ENCODE peak calls at places on chromosomes 1 and 21, in four cellular contexts. Z, A, F and R are unnamed samples.

GRCh38 chr1:203638914-203639313 is 12.3 kb downstream of the ATP2B4 start:
- DNase-seq in A (no peak), F (no peak), Z (no peak), R (no peak)

GRCh38 chr1:154405762-154406571 is 824 bp downstream of the IL6R start:
- DNase-seq in Z (no peak), F (no peak), A (peak; percentile 53), R (peak; percentile 68)

GRCh38 chr1:167013124-167013900 is 24.2 kb downstream of the MAEL start:
- DNase-seq in F (no peak), A (no peak), Z (no peak), R (no peak)

GRCh38 chr21:26461500-26461899 is 111.6 kb downstream of the CYYR1 start:
- DNase-seq in F (no peak), A (no peak), Z (no peak), R (no peak)

GRCh38 chr1:209038735-209039134 is 544.8 kb upstream of the CAMK1G start:
- DNase-seq in Z (no peak), A (no peak), F (no peak), R (no peak)

GRCh38 chr1:29519108-29519507 is 282.8 kb downstream of the PTPRU start:
- DNase-seq in A (peak; percentile 2), F (no peak), Z (no peak), R (no peak)

GRCh38 chr1:237386362-237387143 is 344.6 kb downstream of the RYR2 start:
- DNase-seq in Z (peak; percentile 26), F (no peak), A (no peak), R (peak; percentile 5)

GRCh38 chr1:221230605-221231004 is 351.4 kb downstream of the HLX start:
- DNase-seq in Z (no peak), A (no peak), F (peak; percentile 40), R (peak; percentile 61)

GRCh38 chr1:181541458-181541857 is 58.1 kb downstream of the CACNA1E start:
- DNase-seq in F (no peak), A (no peak), Z (no peak), R (no peak)

GRCh38 chr1:105632342-105633196 is 1423.9 kb upstream of the PRMT6 start:
- DNase-seq in Z (peak; percentile 8), A (no peak), F (no peak), R (no peak)

GRCh38 chr1:100187912-100188311 is 9.9 kb upstream of the LRRC39 start:
- DNase-seq in F (no peak), Z (no peak), A (no peak), R (no peak)

GRCh38 chr21:45363921-45364463 is 41.0 kb upstream of the COL18A1 start:
- DNase-seq in Z (peak; percentile 79), F (peak; percentile 93), A (no peak), R (peak; percentile 99)

GRCh38 chr21:31220567-31220966 is 123.5 kb downstream of the TIAM1 start:
- DNase-seq in A (no peak), F (no peak), Z (no peak), R (no peak)

GRCh38 chr1:248114890-248115289 is 19.9 kb downstream of the OR2L13 start:
- DNase-seq in Z (no peak), A (no peak), F (no peak), R (no peak)

GRCh38 chr1:162069334-162070093 is at the start of gene NOS1AP:
- DNase-seq in Z (peak; percentile 94), F (no peak), A (peak; percentile 86), R (peak; percentile 28)

GRCh38 chr1:228374711-228375577 is 31.7 kb downstream of the TRIM11 start:
- DNase-seq in F (no peak), A (no peak), Z (no peak), R (peak; percentile 79)

GRCh38 chr1:93779540-93780121 is 98.0 kb upstream of the BCAR3 start:
- DNase-seq in Z (no peak), F (peak; percentile 80), A (no peak), R (peak; percentile 83)

GRCh38 chr1:1779691-1780597 is 1.7 kb upstream of the NADK start:
- DNase-seq in A (peak; percentile 66), Z (peak; percentile 82), F (no peak), R (no peak)

GRCh38 chr1:208149776-208150514 is 94.2 kb downstream of the PLXNA2 start:
- DNase-seq in Z (no peak), F (no peak), A (no peak), R (no peak)

GRCh38 chr1:218304281-218305039 is 19.4 kb downstream of the RRP15 start:
- DNase-seq in F (no peak), Z (no peak), A (no peak), R (no peak)

GRCh38 chr1:203127672-203128611 is at the start of gene ADORA1:
- DNase-seq in A (peak; percentile 80), F (no peak), Z (no peak), R (peak; percentile 58)

GRCh38 chr1:241423541-241424479 is 66.8 kb upstream of the RGS7 start:
- DNase-seq in Z (peak; percentile 36), A (peak; percentile 63), F (no peak), R (peak; percentile 75)

GRCh38 chr1:120179420-120180348 is 3.4 kb upstream of the SEC22B start:
- DNase-seq in F (peak; percentile 66), A (peak; percentile 39), Z (peak; percentile 9), R (peak; percentile 79)

GRCh38 chr1:220113136-220113695 is 19.3 kb downstream of the IARS2 start:
- DNase-seq in A (no peak), F (no peak), Z (no peak), R (peak; percentile 28)

GRCh38 chr1:157418231-157418630 is 134.1 kb downstream of the FCRL5 start:
- DNase-seq in F (no peak), A (no peak), Z (no peak), R (no peak)

GRCh38 chr1:200535605-200536004 is 84.9 kb downstream of the KIF14 start:
- DNase-seq in F (no peak), A (peak; percentile 26), Z (peak; percentile 24), R (peak; percentile 48)

GRCh38 chr1:91730781-91731732 is 154.9 kb downstream of the TGFBR3 start:
- DNase-seq in Z (no peak), F (no peak), A (no peak), R (no peak)

GRCh38 chr1:19723874-19724273 is 59.2 kb downstream of the HTR6 start:
- DNase-seq in Z (no peak), F (no peak), A (no peak), R (no peak)

GRCh38 chr1:178534137-178534868 is 21.4 kb downstream of the TEX35 start:
- DNase-seq in Z (no peak), A (no peak), F (no peak), R (no peak)

GRCh38 chr21:29332461-29333354 is 34.0 kb downstream of the BACH1 start:
- DNase-seq in F (no peak), Z (no peak), A (no peak), R (peak; percentile 64)

GRCh38 chr1:93255222-93256079 is 74.9 kb downstream of the CCDC18 start:
- DNase-seq in A (no peak), Z (no peak), F (peak; percentile 44), R (peak; percentile 81)

GRCh38 chr1:211386931-211387330 is 60.3 kb downstream of the TRAF5 start:
- DNase-seq in A (no peak), Z (no peak), F (peak; percentile 81), R (no peak)

GRCh38 chr1:91712981-91713841 is 172.7 kb downstream of the TGFBR3 start:
- DNase-seq in F (no peak), A (no peak), Z (peak; percentile 53), R (peak; percentile 3)

DNA sequence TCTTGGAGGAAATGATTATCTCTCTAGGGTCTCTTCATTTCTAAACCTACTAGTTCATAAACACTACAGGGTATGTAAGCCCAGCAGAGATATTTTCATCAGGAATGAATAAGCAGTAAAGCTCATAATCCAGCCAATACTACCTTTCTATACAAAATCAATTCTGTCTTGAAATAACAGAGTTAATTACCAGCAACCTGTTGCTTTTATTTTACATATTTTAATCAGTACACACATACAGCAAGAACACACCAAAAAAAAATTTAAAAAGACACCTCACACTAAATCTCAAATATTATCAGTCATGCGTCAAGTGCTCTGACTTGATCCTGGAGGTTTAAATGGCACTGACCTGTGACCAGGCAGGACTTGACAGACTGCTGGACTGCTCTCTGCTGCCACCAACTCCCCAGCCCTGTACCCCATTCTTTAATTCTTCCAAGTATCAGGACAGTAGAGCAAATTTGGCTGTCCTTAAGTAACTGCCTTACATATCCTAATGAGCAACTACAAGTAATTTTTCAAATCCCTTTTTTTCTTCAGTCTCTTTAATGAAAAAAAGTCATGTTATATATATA is 98.5 kb downstream of the CDC42BPA start:
- DNase-seq in A (no peak), Z (no peak), F (no peak), R (no peak)
- TF ChIP-seq CTCF in A (no peak), Z (no peak), F (no peak), R (no peak)

DNA sequence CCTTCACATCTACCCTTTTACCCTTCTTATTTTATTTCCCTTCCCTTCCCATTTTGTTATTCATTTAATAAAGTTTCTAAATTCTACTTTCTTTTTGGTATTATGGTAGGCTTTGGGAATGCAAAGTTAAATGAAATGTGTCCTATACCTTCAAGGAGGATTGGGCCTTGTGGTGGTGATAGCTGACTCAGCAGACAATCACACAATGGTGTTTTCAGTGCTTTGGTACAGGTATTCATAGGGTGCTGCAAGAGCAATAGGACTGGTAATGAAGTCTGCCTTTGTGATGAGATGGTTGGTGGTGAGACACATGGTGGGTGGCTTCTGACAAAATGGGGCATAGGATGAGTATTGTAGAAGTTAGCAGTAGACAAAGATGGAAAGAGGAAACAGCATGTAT is 21.9 kb upstream of the SPAG17 start:
- DNase-seq in Z (no peak), F (no peak), A (no peak), R (no peak)
- TF ChIP-seq CTCF in Z (no peak), F (no peak), A (no peak), R (no peak)

GRCh38 chr1:188137221-188137620 is 1308.5 kb downstream of the PLA2G4A start:
- DNase-seq in Z (no peak), F (no peak), A (no peak), R (no peak)

GRCh38 chr1:188140958-188141357 is 1312.2 kb downstream of the PLA2G4A start:
- DNase-seq in A (no peak), F (no peak), Z (no peak), R (no peak)
- TF ChIP-seq CTCF in A (no peak), F (no peak), Z (no peak), R (no peak)

GRCh38 chr1:15033264-15033663 is 120.3 kb upstream of the TMEM51 start:
- DNase-seq in Z (no peak), A (no peak), F (no peak), R (peak; percentile 45)
- TF ChIP-seq CTCF in Z (no peak), A (no peak), F (peak; percentile 60), R (peak; percentile 72)

DNA sequence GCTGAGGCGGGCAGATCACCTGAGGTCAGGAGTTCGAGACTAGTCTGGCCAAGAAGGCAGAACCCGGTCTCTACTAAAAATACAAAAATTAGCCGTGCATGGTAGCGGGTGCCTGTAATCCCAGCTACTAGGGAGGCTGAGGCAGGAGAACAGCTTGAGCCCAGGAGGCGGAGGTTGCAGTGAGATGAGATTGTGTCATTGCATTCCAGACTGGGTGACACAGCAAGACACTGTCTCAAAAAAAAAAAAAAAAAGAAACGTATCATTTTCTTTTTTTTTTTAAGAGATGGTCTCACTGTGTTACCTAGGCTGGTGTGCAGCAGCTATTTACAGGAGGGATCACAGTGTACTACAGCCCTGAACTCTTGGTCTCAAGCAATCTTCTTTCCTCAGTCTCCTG is 47.3 kb downstream of the ITGB3BP start:
- DNase-seq in Z (no peak), F (no peak), A (no peak), R (no peak)
- TF ChIP-seq CTCF in Z (no peak), F (no peak), A (no peak), R (no peak)

GRCh38 chr1:90613371-90613770 is 103.7 kb downstream of the BARHL2 start:
- DNase-seq in A (no peak), F (no peak), Z (no peak), R (no peak)

GRCh38 chr1:90612033-90612432 is 105.1 kb downstream of the BARHL2 start:
- DNase-seq in A (no peak), Z (no peak), F (no peak), R (no peak)

GRCh38 chr1:90616395-90616794 is 100.7 kb downstream of the BARHL2 start:
- DNase-seq in F (no peak), Z (peak; percentile 11), A (peak; percentile 66), R (no peak)

GRCh38 chr1:90614872-90615271 is 102.2 kb downstream of the BARHL2 start:
- DNase-seq in A (no peak), F (no peak), Z (no peak), R (no peak)
- TF ChIP-seq CTCF in A (peak; percentile 70), F (no peak), Z (peak; percentile 29), R (peak; percentile 54)